ENCODE peak calls at places on chromosomes 4 and X, in nine cellular contexts. S is A549; X is NCI-H82; I is EL; P is stimulated activated CD8-positive, alpha-beta memory T cell treated with anti-CD3 and anti-CD28 coated beads, Interleukin-2, amount 100 ng/mL, for 48 hours; M is posterior vena cava; K is T1000; O is frontal cortex; F is activated naive CD4-positive, alpha-beta T cell treated with anti-CD3 and anti-CD28 coated beads for 36 hours. T is an unnamed sample.

GRCh38 chr4:1305261-1305711 is 15.6 kb downstream of the MAEA start:
- DNase-seq in S (no peak), X (no peak), I (no peak), P (no peak), M (no peak), K (no peak), O (no peak), F (no peak), T (no peak)

GRCh38 chr4:186554485-186554884 is 882 bp downstream of the MTNR1A start:
- DNase-seq in S (peak; percentile 71), X (no peak), I (peak; percentile 39), P (no peak), M (no peak), K (no peak), O (no peak), F (no peak), T (no peak)

GRCh38 chr4:89939464-89939863 is 44.8 kb downstream of the MMRN1 start:
- DNase-seq in S (no peak), X (peak; percentile 12), I (no peak), P (no peak), M (no peak), K (no peak), O (no peak), F (no peak), T (no peak)

GRCh38 chr4:31175242-31175910 is 455.2 kb downstream of the PCDH7 start:
- DNase-seq in S (no peak), X (no peak), I (peak; percentile 2), P (no peak), M (no peak), K (no peak), O (no peak), F (no peak), T (no peak)

GRCh38 chrX:38800981-38801845 is at the start of gene MID1IP1:
- DNase-seq in S (peak; percentile 93), X (peak; percentile 97), I (peak; percentile 89), P (peak; percentile 50), M (peak; percentile 97), K (peak; percentile 75), O (peak; percentile 69), F (peak; percentile 87), T (peak; percentile 92)

GRCh38 chr4:123102897-123103489 is 180.6 kb upstream of the NUDT6 start:
- DNase-seq in S (peak; percentile 45), X (peak; percentile 26), I (peak; percentile 37), P (no peak), M (no peak), K (no peak), O (no peak), F (no peak), T (no peak)

GRCh38 chr4:85127653-85128052 is 161.2 kb upstream of the WDFY3 start:
- DNase-seq in S (peak; percentile 52), X (peak; percentile 83), I (peak; percentile 32), P (no peak), M (no peak), K (peak; percentile 12), O (no peak), F (no peak), T (peak; percentile 20)

GRCh38 chr4:70902577-70903281 is 560 bp downstream of the MOB1B start:
- DNase-seq in S (peak; percentile 2), X (no peak), I (peak; percentile 51), P (no peak), M (peak; percentile 84), K (no peak), O (peak; percentile 40), F (peak; percentile 32), T (no peak)

GRCh38 chr4:186021461-186022167 is 47.3 kb upstream of the TLR3 start:
- DNase-seq in S (peak; percentile 21), X (peak; percentile 56), I (peak; percentile 32), P (peak; percentile 1), M (no peak), K (no peak), O (no peak), F (peak; percentile 8), T (no peak)

GRCh38 chr4:15778191-15778741 is at the start of gene CD38:
- DNase-seq in S (peak; percentile 29), X (peak; percentile 8), I (peak; percentile 21), P (peak; percentile 28), M (peak; percentile 86), K (no peak), O (no peak), F (peak; percentile 71), T (peak; percentile 39)

T was measured in left cardiac atrium.